ENCODE peak calls at places on chromosomes 1 and 21, in five cellular contexts. G is gastrocnemius medialis, A is GM23338, P is uterus, K is Calu3. V is an unnamed sample.

GRCh38 chr1:209354111-209354839 is 229.2 kb upstream of the CAMK1G start:
- DNase-seq in G (peak), A (peak), P (peak), K (peak), V (peak)

GRCh38 chr1:55257958-55258357 is 42.8 kb upstream of the USP24 start:
- DNase-seq in G (no peak), A (no peak), P (no peak), K (no peak), V (no peak)

GRCh38 chr1:91166106-91166712 is 144.4 kb upstream of the ZNF644 start:
- DNase-seq in G (no peak), A (peak), P (peak), K (peak), V (peak)

GRCh38 chr1:203677771-203678170 is 51.1 kb downstream of the ATP2B4 start:
- DNase-seq in G (no peak), A (peak), P (no peak), K (no peak), V (no peak)

GRCh38 chr1:34744851-34745250 is 10.0 kb upstream of the GJB5 start:
- DNase-seq in G (no peak), A (no peak), P (no peak), K (no peak), V (no peak)

GRCh38 chr1:247332901-247333361 is 1.3 kb upstream of the ZNF496 start:
- DNase-seq in G (peak), A (peak), P (no peak), K (no peak), V (no peak)

GRCh38 chr1:175826705-175827104 is 83.3 kb upstream of the TNR start:
- DNase-seq in G (no peak), A (no peak), P (no peak), K (no peak), V (no peak)

GRCh38 chr21:39137248-39138186 is 45.7 kb downstream of the PSMG1 start:
- DNase-seq in G (no peak), A (peak), P (peak), K (no peak), V (peak)

GRCh38 chr1:226476657-226477319 is 68.9 kb upstream of the PARP1 start:
- DNase-seq in G (no peak), A (no peak), P (no peak), K (no peak), V (no peak)

GRCh38 chr1:168202941-168203654 is 22.7 kb upstream of the SFT2D2 start:
- DNase-seq in G (peak), A (no peak), P (no peak), K (peak), V (no peak)

GRCh38 chr1:51525295-51525694 is 6.2 kb upstream of the EPS15 start:
- DNase-seq in G (no peak), A (no peak), P (no peak), K (no peak), V (no peak)

GRCh38 chr1:176541663-176542062 is 78.7 kb downstream of the PAPPA2 start:
- DNase-seq in G (no peak), A (no peak), P (no peak), K (no peak), V (no peak)

GRCh38 chr1:226608699-226609505 is 60.3 kb downstream of the STUM start:
- DNase-seq in G (peak), A (peak), P (peak), K (peak), V (peak)

GRCh38 chr1:177648138-177648537 is 321.7 kb downstream of the SEC16B start:
- DNase-seq in G (no peak), A (no peak), P (no peak), K (no peak), V (no peak)

GRCh38 chr21:35026617-35027557 is 22.2 kb downstream of the RUNX1 start:
- DNase-seq in G (no peak), A (peak), P (peak), K (no peak), V (peak)

GRCh38 chr1:223492044-223492443 is 98.8 kb downstream of the CCDC185 start:
- DNase-seq in G (no peak), A (no peak), P (no peak), K (no peak), V (no peak)

GRCh38 chr1:3923378-3924185 is 23.5 kb upstream of the C1orf174 start:
- DNase-seq in G (no peak), A (no peak), P (no peak), K (no peak), V (no peak)

GRCh38 chr1:150678988-150679387 is 18.0 kb downstream of the GOLPH3L start:
- DNase-seq in G (no peak), A (no peak), P (no peak), K (no peak), V (no peak)

GRCh38 chr1:244450597-244451538 is 841 bp downstream of the ADSS2 start:
- DNase-seq in G (peak), A (peak), P (peak), K (peak), V (peak)

GRCh38 chr1:116817582-116818064 is 63.4 kb downstream of the CD2 start:
- DNase-seq in G (no peak), A (peak), P (no peak), K (peak), V (peak)

GRCh38 chr21:43880111-43880985 is 15.3 kb downstream of the AGPAT3 start:
- DNase-seq in G (peak), A (peak), P (no peak), K (peak), V (no peak)

GRCh38 chr1:207579436-207579799 is 65.5 kb upstream of the CR1L start:
- DNase-seq in G (peak), A (peak), P (no peak), K (peak), V (peak)

GRCh38 chr1:205275133-205275532 is 46.4 kb downstream of the NUAK2 start:
- DNase-seq in G (peak), A (no peak), P (no peak), K (no peak), V (no peak)

GRCh38 chr1:225816643-225817538 is 7.0 kb downstream of the EPHX1 start:
- DNase-seq in G (peak), A (peak), P (peak), K (no peak), V (no peak)

GRCh38 chr1:29836626-29837305 is 600.4 kb downstream of the PTPRU start:
- DNase-seq in G (no peak), A (peak), P (no peak), K (no peak), V (no peak)

GRCh38 chr1:40784141-40784770 is 669 bp downstream of the KCNQ4 start:
- DNase-seq in G (no peak), A (peak), P (no peak), K (no peak), V (peak)

GRCh38 chr1:218480691-218481099 is 135.6 kb downstream of the TGFB2 start:
- DNase-seq in G (no peak), A (no peak), P (no peak), K (no peak), V (no peak)

GRCh38 chr1:234188454-234188792 is 184.8 kb upstream of the COA6 start:
- DNase-seq in G (no peak), A (peak), P (no peak), K (peak), V (peak)

GRCh38 chr1:63662846-63663245 is 69.6 kb downstream of the PGM1 start:
- DNase-seq in G (no peak), A (peak), P (no peak), K (peak), V (no peak)

GRCh38 chr21:18493420-18493819 is 89.8 kb upstream of the TMPRSS15 start:
- DNase-seq in G (no peak), A (no peak), P (no peak), K (no peak), V (no peak)

GRCh38 chr21:34796518-34797201 is 127.9 kb downstream of the CLIC6 start:
- DNase-seq in G (peak), A (peak), P (no peak), K (no peak), V (no peak)

GRCh38 chr21:35108887-35109286 is 59.8 kb upstream of the RUNX1 start:
- DNase-seq in G (no peak), A (no peak), P (no peak), K (no peak), V (no peak)

DNA sequence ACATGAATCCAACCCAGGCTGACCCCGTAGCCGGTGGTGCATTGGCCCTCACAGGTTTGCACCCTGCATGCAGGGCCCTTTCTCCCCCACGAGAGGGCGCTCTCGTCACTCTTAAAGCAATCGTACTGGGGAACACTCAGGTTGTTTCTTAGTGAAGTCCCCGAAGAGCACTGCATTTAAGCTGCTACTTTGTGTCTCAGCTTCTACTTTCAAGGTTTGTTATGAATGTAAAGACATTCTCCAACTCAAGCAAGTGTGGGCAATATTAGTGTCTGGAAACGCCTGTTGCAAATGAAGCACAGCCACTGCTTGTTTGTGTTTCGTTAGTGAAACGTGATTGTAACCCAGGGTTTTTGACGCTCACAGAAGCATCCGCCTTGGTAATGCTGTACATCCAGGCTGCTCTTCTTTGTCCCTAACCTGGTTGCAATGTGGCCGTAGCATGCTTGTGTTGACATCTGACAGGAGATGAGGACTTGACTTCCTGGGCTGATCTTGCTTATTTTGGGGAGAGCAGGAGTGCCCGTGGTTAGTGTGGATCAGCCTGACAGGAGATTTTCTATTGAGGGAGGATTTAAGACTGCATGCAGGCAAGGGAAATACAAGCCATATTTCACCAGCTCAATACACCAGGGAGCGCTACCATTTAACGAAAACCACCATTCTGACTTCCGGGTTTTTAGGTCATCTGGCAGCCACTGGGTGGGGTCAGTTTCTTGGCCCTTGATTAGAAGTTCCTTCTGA is 79.8 kb downstream of the ST6GALNAC3 start:
- DNase-seq in G (peak), A (peak), P (peak), K (peak), V (peak)
- TF ChIP-seq CTCF in G (peak), A (peak), P (peak), K (peak), V (peak)

DNA sequence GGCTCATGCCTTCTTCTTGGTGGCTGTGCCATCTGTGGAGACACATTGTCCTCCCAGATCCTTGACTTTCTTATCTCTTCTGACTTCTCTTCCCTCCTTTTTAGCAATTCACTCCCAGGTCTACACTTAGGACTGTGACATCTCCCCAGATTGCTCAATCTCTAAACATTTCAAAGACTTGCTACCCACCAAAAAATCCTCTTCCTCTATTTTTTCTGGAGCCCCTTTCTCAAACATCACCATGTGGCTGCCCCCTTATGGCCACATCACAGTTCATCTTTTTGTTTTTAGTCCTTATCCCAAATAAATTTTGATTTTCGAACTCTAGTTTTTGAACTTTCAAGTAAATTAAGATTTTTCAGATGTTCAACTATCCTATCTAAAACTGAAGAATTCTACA is 148.6 kb upstream of the HOOK1 start:
- DNase-seq in G (no peak), A (no peak), P (no peak), K (no peak), V (no peak)
- TF ChIP-seq CTCF in G (no peak), A (peak), P (no peak), K (no peak), V (no peak)

GRCh38 chr1:105795741-105796140 is 1260.7 kb upstream of the PRMT6 start:
- DNase-seq in G (no peak), A (no peak), P (no peak), K (no peak), V (no peak)

GRCh38 chr1:105793541-105794146 is 1262.8 kb upstream of the PRMT6 start:
- DNase-seq in G (no peak), A (peak), P (no peak), K (peak), V (peak)
- TF ChIP-seq CTCF in G (no peak), A (peak), P (peak), K (no peak), V (peak)

GRCh38 chr1:154546264-154547043 is 12.0 kb downstream of the UBE2Q1 start:
- DNase-seq in G (peak), A (peak), P (peak), K (peak), V (peak)
- TF ChIP-seq CTCF in G (peak), A (peak), P (peak), K (peak), V (peak)

V was measured in nephron progenitor cell.